ENCODE peak calls at places on chromosomes 16 and 17, in four cellular contexts. V, Z, N and R are unnamed samples.

GRCh38 chr17:34207572-34207971 is 47.5 kb upstream of the CCL2 start:
- DNase-seq in Z (no peak), V (no peak), N (no peak), R (peak; percentile 21)

GRCh38 chr17:7587420-7587786 is 2.5 kb downstream of the SOX15 start:
- DNase-seq in V (no peak), N (no peak), Z (peak; percentile 95), R (peak; percentile 96)

GRCh38 chr17:63543822-63544420 is 6.4 kb upstream of the DCAF7 start:
- DNase-seq in Z (no peak), N (no peak), V (no peak), R (no peak)

GRCh38 chr16:17836868-17837602 is 366.3 kb upstream of the XYLT1 start:
- DNase-seq in Z (peak; percentile 98), V (no peak), N (no peak), R (peak; percentile 97)

GRCh38 chr17:31052187-31052889 is 42.4 kb upstream of the NF1 start:
- DNase-seq in N (no peak), Z (peak; percentile 98), V (no peak), R (peak; percentile 99)

GRCh38 chr17:33811006-33811760 is 443.9 kb upstream of the CCL2 start:
- DNase-seq in V (peak; percentile 52), N (no peak), Z (no peak), R (no peak)

GRCh38 chr17:39750131-39751015 is 12.6 kb downstream of the GRB7 start:
- DNase-seq in N (no peak), V (peak; percentile 38), Z (no peak), R (no peak)

GRCh38 chr16:85459529-85460251 is 153.4 kb upstream of the GSE1 start:
- DNase-seq in Z (no peak), V (no peak), N (no peak), R (no peak)

GRCh38 chr16:83837566-83837965 is 29.8 kb downstream of the HSBP1 start:
- DNase-seq in N (no peak), Z (no peak), V (no peak), R (no peak)

GRCh38 chr16:21501869-21502667 is 97.3 kb upstream of the METTL9 start:
- DNase-seq in Z (peak; percentile 97), N (peak; percentile 96), V (peak; percentile 98), R (peak; percentile 87)

GRCh38 chr17:21475555-21475954 is 99.4 kb downstream of the KCNJ12 start:
- DNase-seq in N (no peak), V (no peak), Z (no peak), R (no peak)

GRCh38 chr16:931651-932500 is 38.9 kb downstream of the LMF1 start:
- DNase-seq in N (no peak), Z (no peak), V (no peak), R (no peak)

GRCh38 chr16:89243664-89244063 is 26.2 kb downstream of the ZNF778 start:
- DNase-seq in Z (no peak), N (no peak), V (no peak), R (no peak)

GRCh38 chr17:15289285-15290185 is 24.4 kb upstream of the PMP22 start:
- DNase-seq in N (no peak), Z (peak; percentile 71), V (peak; percentile 45), R (peak; percentile 22)

GRCh38 chr17:66191607-66192377 is at the start of gene CEP112:
- DNase-seq in Z (peak; percentile 72), V (peak; percentile 89), N (peak; percentile 77), R (peak; percentile 54)

GRCh38 chr16:81758376-81758775 is 20.7 kb upstream of the PLCG2 start:
- DNase-seq in V (no peak), Z (no peak), N (no peak), R (no peak)

GRCh38 chr17:8629371-8630226 is 926 bp downstream of the MYH10 start:
- DNase-seq in Z (peak; percentile 18), N (peak; percentile 50), V (peak; percentile 25), R (peak; percentile 36)

GRCh38 chr17:35312790-35313711 is 60.4 kb downstream of the SLFN11 start:
- DNase-seq in V (peak; percentile 33), N (peak; percentile 57), Z (peak; percentile 71), R (peak; percentile 79)
- H3K4me3 ChIP-seq in V (no peak overlapping the region), N (peak overlapping the region; percentile 43), Z (no peak overlapping the region), R (peak overlapping the region; percentile 39)

DNA sequence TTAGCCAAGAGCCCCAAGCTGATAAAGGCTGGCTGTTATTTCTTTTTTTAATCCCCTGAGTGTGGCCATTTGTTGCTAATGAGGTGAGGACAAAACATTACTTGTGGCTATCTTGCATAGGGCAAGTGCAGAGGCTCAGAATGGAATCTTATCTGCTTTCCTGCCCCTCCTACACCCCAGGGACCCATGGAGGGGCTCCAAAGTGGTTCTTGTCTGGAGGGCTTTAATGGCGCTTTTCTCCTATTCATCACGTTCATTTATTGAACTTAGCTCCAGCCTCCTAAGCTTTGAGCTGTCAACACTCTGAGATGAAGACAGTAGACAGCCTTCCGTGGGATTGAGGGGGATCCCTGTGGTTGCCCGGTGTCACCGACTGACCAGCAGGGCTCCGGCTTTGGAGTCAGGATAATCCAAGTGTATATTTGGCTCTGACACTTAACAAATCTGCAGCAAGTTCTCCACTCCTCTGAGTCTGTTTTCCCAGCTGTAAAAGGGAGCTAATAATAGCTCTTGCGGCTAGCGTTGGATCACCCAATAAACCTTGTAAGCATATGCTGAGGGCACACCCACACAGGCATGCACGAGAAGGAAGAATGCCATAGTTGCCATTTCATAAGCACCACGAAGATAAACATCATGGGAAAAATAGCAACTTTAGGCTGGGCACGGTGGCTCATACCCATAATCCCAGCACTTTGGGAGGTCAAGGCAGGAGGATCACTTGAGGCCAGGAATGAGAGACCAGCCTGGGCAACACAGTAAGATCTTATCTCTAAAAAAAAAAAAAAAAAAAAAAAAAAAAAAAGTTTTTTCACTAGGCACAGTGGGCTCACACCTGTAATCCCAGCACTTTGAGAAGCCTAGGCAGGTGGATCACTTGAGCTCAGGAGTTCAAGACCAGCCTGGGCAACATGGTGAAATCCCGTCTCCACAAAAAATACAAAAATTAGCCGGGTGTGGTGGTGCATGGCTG is 44.8 kb downstream of the MYH11 start:
- DNase-seq in V (no peak), Z (peak; percentile 76), N (no peak), R (peak; percentile 97)
- TF ChIP-seq CTCF in V (no peak), Z (no peak), N (no peak), R (peak; percentile 20)

GRCh38 chr17:29758255-29758654 is 135.5 kb upstream of the CORO6 start:
- DNase-seq in Z (no peak), N (no peak), V (no peak), R (no peak)
- H3K4me3 ChIP-seq in Z (no peak overlapping the region), N (no peak overlapping the region), V (no peak overlapping the region), R (no peak overlapping the region)

DNA sequence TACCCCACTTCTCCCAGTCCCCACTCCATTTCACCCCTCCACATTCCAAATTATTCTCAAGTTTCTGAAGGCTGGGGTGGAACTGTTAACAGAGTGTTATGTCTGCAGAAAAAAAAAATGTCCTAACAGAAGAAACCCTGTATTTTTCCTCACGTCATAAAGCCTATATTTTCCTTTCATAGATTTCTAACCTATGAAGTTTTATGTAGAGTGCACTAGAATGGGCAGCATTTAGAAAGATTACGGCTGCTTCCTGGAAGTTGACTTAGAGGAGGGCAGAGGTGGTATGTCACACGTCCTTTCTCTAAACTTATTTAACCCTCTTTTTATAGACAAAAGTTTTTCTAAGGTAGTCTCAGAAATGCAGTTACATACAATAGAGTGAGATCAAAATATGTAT is 139.8 kb upstream of the TOM1L1 start:
- DNase-seq in Z (no peak), V (no peak), N (no peak), R (no peak)
- TF ChIP-seq CTCF in Z (no peak), V (no peak), N (no peak), R (no peak)